ENCODE peak calls at places on chromosomes 5 and 9, in eight cellular contexts. One of them, this sample, is unnamed.

GRCh38 chr5:10726179-10726912 is 34.7 kb downstream of the DAP start:
- DNase-seq in Caki2: no peak
- DNase-seq in M059J: peak; percentile 72
- DNase-seq in lower lobe of right lung: no peak
- DNase-seq in AG09319: no peak
- DNase-seq in RWPE1: no peak
- DNase-seq in amygdala: no peak
- DNase-seq in stimulated activated CD4-positive, alpha-beta T cell treated with anti-CD3 and anti-CD28 coated beads, Interleukin-4, amount 100 ng/mL, for 4 hours: no peak
- DNase-seq in this sample: no peak

GRCh38 chr9:10130061-10130675 is 482.6 kb downstream of the PTPRD start:
- DNase-seq in RWPE1: no peak
- DNase-seq in Caki2: no peak
- DNase-seq in AG09319: no peak
- DNase-seq in stimulated activated CD4-positive, alpha-beta T cell treated with anti-CD3 and anti-CD28 coated beads, Interleukin-4, amount 100 ng/mL, for 4 hours: no peak
- DNase-seq in M059J: no peak
- DNase-seq in amygdala: no peak
- DNase-seq in lower lobe of right lung: no peak
- DNase-seq in this sample: no peak

GRCh38 chr9:69395718-69396117 is 70.7 kb downstream of the ENTREP1 start:
- DNase-seq in M059J: no peak
- DNase-seq in Caki2: no peak
- DNase-seq in RWPE1: no peak
- DNase-seq in AG09319: no peak
- DNase-seq in lower lobe of right lung: no peak
- DNase-seq in stimulated activated CD4-positive, alpha-beta T cell treated with anti-CD3 and anti-CD28 coated beads, Interleukin-4, amount 100 ng/mL, for 4 hours: no peak
- DNase-seq in amygdala: peak; percentile 37
- DNase-seq in this sample: no peak

GRCh38 chr9:113274474-113275146 is 762 bp downstream of the CDC26 start:
- DNase-seq in AG09319: peak; percentile 22
- DNase-seq in RWPE1: peak; percentile 80
- DNase-seq in Caki2: peak; percentile 58
- DNase-seq in stimulated activated CD4-positive, alpha-beta T cell treated with anti-CD3 and anti-CD28 coated beads, Interleukin-4, amount 100 ng/mL, for 4 hours: no peak
- DNase-seq in M059J: peak; percentile 66
- DNase-seq in lower lobe of right lung: no peak
- DNase-seq in amygdala: peak; percentile 2
- DNase-seq in this sample: no peak

GRCh38 chr9:68500457-68501158 is 40.1 kb downstream of the TMEM252 start:
- DNase-seq in amygdala: no peak
- DNase-seq in RWPE1: peak; percentile 38
- DNase-seq in stimulated activated CD4-positive, alpha-beta T cell treated with anti-CD3 and anti-CD28 coated beads, Interleukin-4, amount 100 ng/mL, for 4 hours: no peak
- DNase-seq in Caki2: peak; percentile 96
- DNase-seq in M059J: peak; percentile 82
- DNase-seq in lower lobe of right lung: no peak
- DNase-seq in AG09319: no peak
- DNase-seq in this sample: no peak

GRCh38 chr9:84975926-84976325 is 306.4 kb downstream of the NTRK2 start:
- DNase-seq in RWPE1: peak; percentile 38
- DNase-seq in amygdala: no peak
- DNase-seq in stimulated activated CD4-positive, alpha-beta T cell treated with anti-CD3 and anti-CD28 coated beads, Interleukin-4, amount 100 ng/mL, for 4 hours: no peak
- DNase-seq in Caki2: no peak
- DNase-seq in AG09319: no peak
- DNase-seq in M059J: peak; percentile 96
- DNase-seq in lower lobe of right lung: no peak
- DNase-seq in this sample: no peak

GRCh38 chr5:150132740-150133139 is 22.9 kb downstream of the PDGFRB start:
- DNase-seq in stimulated activated CD4-positive, alpha-beta T cell treated with anti-CD3 and anti-CD28 coated beads, Interleukin-4, amount 100 ng/mL, for 4 hours: no peak
- DNase-seq in M059J: no peak
- DNase-seq in amygdala: no peak
- DNase-seq in Caki2: no peak
- DNase-seq in lower lobe of right lung: no peak
- DNase-seq in RWPE1: no peak
- DNase-seq in AG09319: no peak
- DNase-seq in this sample: no peak

GRCh38 chr5:20974423-20974822 is 986.4 kb upstream of the CDH18 start:
- DNase-seq in amygdala: no peak
- DNase-seq in lower lobe of right lung: no peak
- DNase-seq in AG09319: no peak
- DNase-seq in stimulated activated CD4-positive, alpha-beta T cell treated with anti-CD3 and anti-CD28 coated beads, Interleukin-4, amount 100 ng/mL, for 4 hours: no peak
- DNase-seq in RWPE1: no peak
- DNase-seq in M059J: peak; percentile 63
- DNase-seq in Caki2: no peak
- DNase-seq in this sample: no peak

GRCh38 chr5:147101654-147102053 is 133.2 kb upstream of the STK32A start:
- DNase-seq in M059J: peak; percentile 37
- DNase-seq in AG09319: no peak
- DNase-seq in Caki2: no peak
- DNase-seq in stimulated activated CD4-positive, alpha-beta T cell treated with anti-CD3 and anti-CD28 coated beads, Interleukin-4, amount 100 ng/mL, for 4 hours: no peak
- DNase-seq in lower lobe of right lung: no peak
- DNase-seq in RWPE1: no peak
- DNase-seq in amygdala: peak; percentile 38
- DNase-seq in this sample: no peak

GRCh38 chr5:68436686-68437520 is 221.3 kb downstream of the PIK3R1 start:
- DNase-seq in stimulated activated CD4-positive, alpha-beta T cell treated with anti-CD3 and anti-CD28 coated beads, Interleukin-4, amount 100 ng/mL, for 4 hours: no peak
- DNase-seq in lower lobe of right lung: no peak
- DNase-seq in AG09319: no peak
- DNase-seq in RWPE1: no peak
- DNase-seq in Caki2: no peak
- DNase-seq in amygdala: no peak
- DNase-seq in M059J: no peak
- DNase-seq in this sample: peak; percentile 64

GRCh38 chr9:125995006-125995405 is 247.8 kb downstream of the PBX3 start:
- DNase-seq in M059J: no peak
- DNase-seq in RWPE1: no peak
- DNase-seq in lower lobe of right lung: peak; percentile 18
- DNase-seq in stimulated activated CD4-positive, alpha-beta T cell treated with anti-CD3 and anti-CD28 coated beads, Interleukin-4, amount 100 ng/mL, for 4 hours: no peak
- DNase-seq in AG09319: no peak
- DNase-seq in amygdala: no peak
- DNase-seq in Caki2: no peak
- DNase-seq in this sample: no peak

GRCh38 chr5:32709789-32710334 is 1.3 kb upstream of the NPR3 start:
- DNase-seq in AG09319: peak; percentile 57
- DNase-seq in lower lobe of right lung: peak; percentile 70
- DNase-seq in stimulated activated CD4-positive, alpha-beta T cell treated with anti-CD3 and anti-CD28 coated beads, Interleukin-4, amount 100 ng/mL, for 4 hours: peak; percentile 29
- DNase-seq in Caki2: peak; percentile 72
- DNase-seq in amygdala: peak; percentile 35
- DNase-seq in RWPE1: peak; percentile 70
- DNase-seq in M059J: peak; percentile 78
- DNase-seq in this sample: no peak

GRCh38 chr9:93039976-93040375 is 18.5 kb upstream of the SUSD3 start:
- DNase-seq in AG09319: no peak
- DNase-seq in RWPE1: no peak
- DNase-seq in Caki2: no peak
- DNase-seq in stimulated activated CD4-positive, alpha-beta T cell treated with anti-CD3 and anti-CD28 coated beads, Interleukin-4, amount 100 ng/mL, for 4 hours: no peak
- DNase-seq in M059J: no peak
- DNase-seq in amygdala: no peak
- DNase-seq in lower lobe of right lung: no peak
- DNase-seq in this sample: no peak

GRCh38 chr9:122332083-122332482 is 38.7 kb upstream of the PTGS1 start:
- DNase-seq in AG09319: no peak
- DNase-seq in amygdala: no peak
- DNase-seq in lower lobe of right lung: no peak
- DNase-seq in M059J: no peak
- DNase-seq in Caki2: no peak
- DNase-seq in RWPE1: no peak
- DNase-seq in stimulated activated CD4-positive, alpha-beta T cell treated with anti-CD3 and anti-CD28 coated beads, Interleukin-4, amount 100 ng/mL, for 4 hours: no peak
- DNase-seq in this sample: no peak

This sample was measured in AG04449.